ENCODE peak calls at places on chromosomes 16 and 17, in nine cellular contexts. E is heart left ventricle, G is adrenal gland, K is body of pancreas, I is lower leg skin, Z is tibial nerve, U is GM12891, B is H54, C is IMR-90. H is an unnamed sample.

GRCh38 chr17:71118039-71118438 is 948.7 kb downstream of the KCNJ2 start:
- DNase-seq in E (no peak), G (no peak), K (peak; percentile 24), I (no peak), Z (no peak), U (no peak), B (no peak), C (peak; percentile 18), H (no peak)

GRCh38 chr17:61454932-61455753 is 2.9 kb downstream of the TBX4 start:
- DNase-seq in E (no peak), G (no peak), K (no peak), I (no peak), Z (no peak), U (no peak), B (no peak), C (no peak), H (no peak)

GRCh38 chr17:65156185-65156834 is 19.1 kb downstream of the RGS9 start:
- DNase-seq in E (no peak), G (no peak), K (peak; percentile 49), I (no peak), Z (no peak), U (no peak), B (no peak), C (no peak), H (no peak)

GRCh38 chr17:30495586-30495985 is 18.4 kb downstream of the GOSR1 start:
- DNase-seq in E (no peak), G (peak; percentile 16), K (peak; percentile 22), I (no peak), Z (no peak), U (no peak), B (no peak), C (no peak), H (no peak)

GRCh38 chr16:2473999-2474876 is 689 bp upstream of the TBC1D24 start:
- DNase-seq in E (peak; percentile 56), G (peak; percentile 48), K (peak; percentile 68), I (no peak), Z (no peak), U (peak; percentile 72), B (peak; percentile 81), C (peak; percentile 27), H (peak; percentile 58)

GRCh38 chr17:56653877-56654276 is 60.4 kb downstream of the NOG start:
- DNase-seq in E (no peak), G (no peak), K (no peak), I (no peak), Z (no peak), U (no peak), B (peak; percentile 43), C (peak; percentile 52), H (no peak)

GRCh38 chr17:38920374-38921291 is 4.8 kb upstream of the LASP1NB start:
- DNase-seq in E (no peak), G (no peak), K (no peak), I (peak; percentile 67), Z (no peak), U (no peak), B (no peak), C (no peak), H (no peak)

GRCh38 chr17:21511368-21512195 is 135.4 kb downstream of the KCNJ12 start:
- DNase-seq in E (peak; percentile 84), G (peak; percentile 78), K (peak; percentile 84), I (peak; percentile 96), Z (peak; percentile 67), U (peak; percentile 47), B (peak; percentile 78), C (peak; percentile 75), H (peak; percentile 84)

GRCh38 chr16:85637808-85638186 is 24.7 kb downstream of the GSE1 start:
- DNase-seq in E (no peak), G (no peak), K (peak; percentile 85), I (no peak), Z (no peak), U (no peak), B (no peak), C (no peak), H (no peak)
- TF ChIP-seq POLR2A in E (no peak), G (no peak), K (no peak), I (no peak), Z (no peak), U (no peak), B (no peak), C (no peak), H (no peak)

DNA sequence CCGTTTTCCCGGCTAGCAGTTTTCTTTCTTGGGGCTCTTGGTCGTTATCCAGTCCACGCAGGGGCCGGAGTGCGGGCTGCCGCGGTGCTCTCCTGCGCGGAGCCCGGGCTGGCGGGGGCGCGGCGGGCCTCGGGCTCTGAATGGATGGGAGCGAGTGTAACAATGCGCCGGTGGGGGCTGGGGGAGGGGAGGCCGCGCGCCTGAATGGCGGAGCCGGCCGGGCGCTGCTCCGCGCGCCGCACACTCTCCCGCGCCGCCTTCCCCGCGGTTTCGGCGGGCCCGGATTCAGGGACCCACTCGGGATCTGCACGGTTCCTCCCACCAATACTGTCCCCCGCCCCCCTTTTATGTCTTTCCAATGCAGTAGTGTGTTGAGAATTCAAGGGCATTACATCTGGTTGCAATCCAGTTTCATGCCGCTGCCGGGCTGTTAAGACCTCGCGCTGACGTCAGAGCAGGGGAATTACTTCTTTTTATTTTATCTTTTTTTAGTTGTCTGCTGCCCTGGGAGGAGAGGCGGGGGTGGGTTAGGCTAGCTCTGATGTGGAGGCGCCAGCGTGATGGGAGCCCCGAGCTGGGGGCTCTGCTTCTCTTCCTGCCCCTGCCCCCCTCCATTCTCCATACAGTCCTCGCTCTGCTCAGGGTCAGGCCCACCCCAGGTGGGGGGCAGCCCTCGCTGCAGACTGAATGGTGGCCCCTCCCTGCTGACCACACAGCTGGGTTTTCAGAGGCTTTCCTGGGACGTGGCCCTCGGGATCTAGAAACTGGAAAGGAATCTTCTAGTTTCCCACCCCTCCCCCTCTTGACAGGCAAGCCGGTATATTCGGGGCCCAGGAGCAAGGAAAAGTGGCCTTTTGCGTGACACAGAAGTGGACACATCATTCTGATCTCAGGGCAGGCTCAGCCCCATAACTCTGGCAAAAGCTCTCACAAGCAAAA is 1.7 kb downstream of the RAI1 start:
- DNase-seq in E (peak; percentile 72), G (peak; percentile 89), K (peak; percentile 70), I (peak; percentile 91), Z (peak; percentile 64), U (no peak), B (no peak), C (peak; percentile 91), H (no peak)
- TF ChIP-seq POLR2A in E (no peak), G (no peak), K (peak; percentile 13), I (no peak), Z (no peak), U (no peak), B (peak; percentile 26), C (peak; percentile 76), H (no peak)

GRCh38 chr16:30983289-30983889 is 1.6 kb upstream of the HSD3B7 start:
- DNase-seq in E (no peak), G (no peak), K (no peak), I (no peak), Z (no peak), U (no peak), B (no peak), C (no peak), H (no peak)

GRCh38 chr16:30980959-30981358 is 4.0 kb upstream of the HSD3B7 start:
- DNase-seq in E (no peak), G (no peak), K (no peak), I (no peak), Z (no peak), U (no peak), B (no peak), C (no peak), H (peak; percentile 55)

GRCh38 chr16:30984669-30985400 is at the start of gene HSD3B7:
- DNase-seq in E (peak; percentile 90), G (peak; percentile 92), K (peak; percentile 91), I (peak; percentile 98), Z (peak; percentile 95), U (peak; percentile 97), B (peak; percentile 96), C (peak; percentile 68), H (peak; percentile 95)

GRCh38 chr16:30983898-30984610 is 953 bp upstream of the HSD3B7 start:
- DNase-seq in E (no peak), G (no peak), K (no peak), I (no peak), Z (no peak), U (no peak), B (no peak), C (no peak), H (no peak)

DNA sequence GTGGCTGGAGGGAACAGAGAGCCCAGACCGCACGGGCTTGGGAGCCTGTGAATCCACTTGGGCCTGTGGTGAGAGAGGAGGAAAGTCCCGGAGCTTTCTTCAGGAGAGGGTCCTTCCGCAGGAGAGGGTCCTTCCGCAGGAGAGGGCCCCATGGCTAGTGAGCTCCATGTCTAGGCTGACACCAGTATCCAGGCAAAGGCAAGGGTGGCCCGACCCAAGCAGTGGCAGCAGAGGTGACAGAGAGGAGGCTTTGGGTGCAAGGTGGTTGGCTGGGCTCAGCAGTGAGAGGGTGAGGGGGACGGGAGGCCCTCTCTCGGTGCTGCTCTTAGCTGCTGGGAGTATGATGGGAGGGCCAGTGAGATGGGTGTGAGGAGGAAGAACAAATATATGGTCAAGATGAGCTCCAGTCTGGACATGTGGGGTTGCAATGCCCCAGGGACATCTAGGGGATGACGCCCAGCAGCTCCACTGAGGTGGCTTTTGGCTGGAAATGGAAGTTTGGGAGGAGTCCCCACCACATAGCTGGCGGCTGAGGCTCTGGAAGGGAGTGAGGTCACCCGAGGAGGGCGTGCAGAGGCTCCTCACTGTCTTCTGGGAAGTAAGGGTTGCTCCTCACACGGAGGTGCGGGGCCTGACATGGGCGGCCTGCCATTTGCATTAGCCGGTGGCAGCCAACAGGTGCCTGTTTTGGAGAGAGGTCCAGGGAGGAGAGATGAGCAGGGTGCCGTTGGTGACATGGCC is 2.3 kb upstream of the HSD3B7 start:
- DNase-seq in E (peak; percentile 55), G (no peak), K (no peak), I (no peak), Z (no peak), U (no peak), B (no peak), C (no peak), H (peak; percentile 70)
- TF ChIP-seq POLR2A in E (no peak), G (no peak), K (no peak), I (no peak), Z (no peak), U (peak; percentile 20), B (no peak), C (no peak), H (no peak)

GRCh38 chr17:58332720-58333395 is 4.3 kb upstream of the TSPOAP1 start:
- DNase-seq in E (no peak), G (no peak), K (no peak), I (no peak), Z (no peak), U (no peak), B (no peak), C (no peak), H (no peak)

GRCh38 chr17:58334661-58335060 is 6.1 kb upstream of the TSPOAP1 start:
- DNase-seq in E (no peak), G (no peak), K (no peak), I (no peak), Z (no peak), U (no peak), B (no peak), C (no peak), H (no peak)

GRCh38 chr17:58331815-58332719 is 3.5 kb upstream of the TSPOAP1 start:
- DNase-seq in E (peak; percentile 67), G (peak; percentile 44), K (no peak), I (peak; percentile 94), Z (peak; percentile 52), U (no peak), B (no peak), C (no peak), H (no peak)

GRCh38 chr17:58335061-58335731 is 6.6 kb upstream of the TSPOAP1 start:
- DNase-seq in E (no peak), G (peak; percentile 77), K (no peak), I (no peak), Z (no peak), U (no peak), B (no peak), C (no peak), H (peak; percentile 58)

DNA sequence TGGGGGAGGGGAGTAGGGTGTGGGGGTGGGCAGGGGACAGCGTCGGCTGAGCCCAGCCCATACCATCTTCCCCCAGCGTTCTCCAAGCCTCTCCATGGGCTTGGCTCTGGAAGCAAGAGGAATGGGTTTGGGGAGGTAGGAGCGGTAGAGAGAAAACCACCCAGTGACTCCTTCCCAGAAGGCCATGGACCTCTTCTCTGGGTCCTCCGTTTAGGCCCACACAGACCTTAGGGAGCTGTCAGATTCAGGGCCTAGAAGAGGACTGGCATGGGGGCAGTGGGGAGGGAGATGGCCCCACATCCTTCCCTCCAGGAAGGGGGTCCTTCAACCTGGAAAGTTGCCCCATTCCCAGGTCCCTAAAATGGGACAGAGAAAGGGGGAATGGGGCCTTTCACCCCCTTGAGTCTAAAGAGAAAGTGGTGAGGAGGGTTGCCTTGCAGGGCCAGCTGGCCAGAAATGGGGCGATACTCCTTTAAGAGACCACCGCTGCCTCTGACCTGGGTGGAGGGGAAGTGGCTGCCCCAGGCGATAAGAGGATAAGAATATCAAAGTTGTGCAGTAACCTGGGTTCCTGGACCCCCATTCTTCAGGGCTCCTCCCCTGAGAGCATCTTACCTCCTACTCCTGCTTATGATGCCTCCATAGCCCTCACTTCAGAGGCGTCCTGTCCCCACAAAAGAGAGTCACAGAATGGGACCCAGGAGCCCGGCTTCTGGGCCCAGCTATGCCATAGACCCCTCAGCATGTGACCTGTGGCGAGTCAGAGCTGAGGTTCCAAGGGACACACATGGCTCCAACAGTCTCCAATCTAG is 5.0 kb upstream of the TSPOAP1 start:
- DNase-seq in E (no peak), G (no peak), K (no peak), I (no peak), Z (no peak), U (no peak), B (no peak), C (no peak), H (no peak)
- TF ChIP-seq POLR2A in E (no peak), G (no peak), K (no peak), I (no peak), Z (no peak), U (no peak), B (no peak), C (no peak), H (no peak)

H was measured in suprapubic skin.